ENCODE peak calls at places on chromosomes 11 and 22, in four cellular contexts. A is WTC11, P is K562, U is GM12878. N is an unnamed sample.

GRCh38 chr11:76621866-76622265 is 48.7 kb downstream of the LRRC32 start:
- DNase-seq in U (no peak), P (no peak), A (no peak), N (no peak)

GRCh38 chr11:15106201-15106965 is 8.3 kb upstream of the INSC start:
- DNase-seq in U (no peak), A (no peak), P (no peak), N (no peak)

GRCh38 chr11:127385071-127385470 is 384.5 kb upstream of the KIRREL3 start:
- DNase-seq in U (no peak), A (no peak), P (no peak), N (no peak)

GRCh38 chr22:22521631-22522030 is 1.6 kb upstream of the ZNF280A start:
- DNase-seq in P (no peak), A (no peak), U (no peak), N (no peak)

GRCh38 chr11:128714881-128715280 is 21.0 kb downstream of the FLI1 start:
- DNase-seq in P (no peak), U (no peak), A (no peak), N (no peak)

GRCh38 chr11:62505112-62505783 is 41.4 kb downstream of the AHNAK start:
- DNase-seq in A (peak), P (peak), U (no peak), N (no peak)

GRCh38 chr11:77126861-77127673 is 979 bp upstream of the MYO7A start:
- DNase-seq in A (peak), U (no peak), P (peak), N (no peak)

GRCh38 chr22:32535531-32536190 is 61.0 kb downstream of the FBXO7 start:
- DNase-seq in P (no peak), A (no peak), U (no peak), N (no peak)

GRCh38 chr11:110123003-110123402 is 29.8 kb downstream of the ZC3H12C start:
- DNase-seq in P (no peak), U (no peak), A (no peak), N (no peak)

GRCh38 chr22:49965291-49966040 is 4.9 kb downstream of the PIM3 start:
- DNase-seq in P (no peak), U (no peak), A (peak), N (no peak)
- TF ChIP-seq ATF2 in P (no peak), U (no peak), A (no peak), N (no peak)

DNA sequence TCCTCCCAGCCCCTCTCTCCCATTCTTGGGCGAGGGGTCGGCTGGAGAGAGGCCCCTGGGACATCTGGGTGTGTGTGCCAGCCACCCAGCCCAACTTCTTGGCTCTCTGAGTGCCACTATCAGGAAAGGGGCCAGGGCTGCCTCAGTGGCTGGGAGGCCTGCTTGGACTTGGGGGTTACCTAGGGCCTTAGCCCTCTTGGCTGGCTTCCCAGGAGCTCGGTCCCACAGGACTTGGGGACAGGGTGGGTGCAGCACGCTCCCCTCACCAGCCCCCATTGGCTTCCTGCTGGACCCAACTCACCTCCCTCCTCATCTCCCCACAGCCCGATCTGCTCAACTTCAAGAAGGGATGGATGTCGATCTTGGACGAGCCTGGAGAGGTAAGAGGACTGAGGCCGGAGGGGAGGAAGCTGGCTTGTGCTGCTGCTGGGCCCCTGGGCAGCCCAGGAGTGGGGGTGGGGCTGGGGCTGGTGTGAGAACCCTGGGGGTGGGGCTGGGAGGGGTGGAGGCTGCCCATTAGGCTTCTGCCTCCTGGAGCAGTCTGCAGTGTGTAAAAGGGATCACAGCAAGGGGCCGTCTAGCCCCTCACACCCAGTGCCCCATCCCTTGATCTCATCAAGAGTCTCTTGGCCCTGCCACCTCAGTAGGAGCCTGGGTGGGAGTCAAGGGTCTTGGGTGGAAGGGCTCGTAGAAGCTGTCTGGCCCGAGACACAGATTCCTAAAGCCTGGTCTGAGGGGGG is 54.8 kb downstream of the TRIOBP start:
- DNase-seq in P (no peak), A (no peak), U (no peak), N (no peak)
- TF ChIP-seq ESRRA in P (no peak), A (no peak), U (no peak), N (no peak)

GRCh38 chr11:69965821-69966582 is 112.1 kb upstream of the ANO1 start:
- DNase-seq in A (no peak), P (no peak), U (no peak), N (no peak)

GRCh38 chr11:69962152-69962551 is 116.0 kb upstream of the ANO1 start:
- DNase-seq in A (no peak), P (peak), U (no peak), N (no peak)

GRCh38 chr11:69961738-69962137 is 116.4 kb upstream of the ANO1 start:
- DNase-seq in A (no peak), P (no peak), U (no peak), N (no peak)

GRCh38 chr11:69964247-69964643 is 113.9 kb upstream of the ANO1 start:
- DNase-seq in A (no peak), U (no peak), P (no peak), N (no peak)

GRCh38 chr11:69963533-69964246 is 114.4 kb upstream of the ANO1 start:
- DNase-seq in P (no peak), U (no peak), A (no peak), N (no peak)
- TF ChIP-seq ATF2 in P (no peak), U (no peak), A (no peak), N (no peak)

GRCh38 chr11:132943325-132943736 is 589.0 kb downstream of the OPCML start:
- DNase-seq in A (peak), U (no peak), P (no peak), N (no peak)

GRCh38 chr11:132943737-132944556 is 588.4 kb downstream of the OPCML start:
- DNase-seq in P (no peak), U (no peak), A (peak), N (no peak)

GRCh38 chr11:132942611-132943324 is 589.5 kb downstream of the OPCML start:
- DNase-seq in U (no peak), A (peak), P (no peak), N (no peak)

GRCh38 chr11:132941024-132941646 is 591.2 kb downstream of the OPCML start:
- DNase-seq in P (peak), A (no peak), U (no peak), N (no peak)

DNA sequence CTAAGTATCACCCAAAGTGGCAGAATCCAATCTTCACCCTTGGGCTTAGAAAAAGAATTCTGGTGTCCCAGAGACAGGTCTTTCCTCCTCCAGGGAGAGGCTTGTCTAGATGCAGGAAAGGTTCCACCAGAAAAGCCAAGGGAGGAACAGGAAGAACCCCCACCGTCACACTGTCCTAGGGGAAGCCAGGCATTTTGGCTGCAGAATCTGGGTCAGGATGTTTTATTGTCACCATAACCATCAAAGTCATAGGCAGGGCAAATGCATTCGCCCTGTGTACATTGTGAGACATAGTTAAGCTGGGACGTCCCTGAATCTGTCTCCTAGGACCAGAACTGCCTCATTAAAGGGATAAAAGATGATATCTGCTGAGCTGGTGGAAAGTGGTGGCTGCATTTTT is 590.5 kb downstream of the OPCML start:
- DNase-seq in P (no peak), A (no peak), U (no peak), N (no peak)
- TF ChIP-seq ESRRA in P (no peak), A (no peak), U (no peak), N (no peak)

GRCh38 chr11:118380571-118380970 is 20.8 kb upstream of the ATP5MG start:
- DNase-seq in P (no peak), U (no peak), A (no peak), N (no peak)
- TF ChIP-seq ATF2 in P (no peak), U (no peak), A (no peak), N (no peak)

GRCh38 chr11:1201395-1202153 is 21.3 kb upstream of the MUC5B start:
- DNase-seq in P (no peak), U (no peak), A (no peak), N (no peak)
- TF ChIP-seq ESRRA in P (no peak), U (no peak), A (no peak), N (no peak)

DNA sequence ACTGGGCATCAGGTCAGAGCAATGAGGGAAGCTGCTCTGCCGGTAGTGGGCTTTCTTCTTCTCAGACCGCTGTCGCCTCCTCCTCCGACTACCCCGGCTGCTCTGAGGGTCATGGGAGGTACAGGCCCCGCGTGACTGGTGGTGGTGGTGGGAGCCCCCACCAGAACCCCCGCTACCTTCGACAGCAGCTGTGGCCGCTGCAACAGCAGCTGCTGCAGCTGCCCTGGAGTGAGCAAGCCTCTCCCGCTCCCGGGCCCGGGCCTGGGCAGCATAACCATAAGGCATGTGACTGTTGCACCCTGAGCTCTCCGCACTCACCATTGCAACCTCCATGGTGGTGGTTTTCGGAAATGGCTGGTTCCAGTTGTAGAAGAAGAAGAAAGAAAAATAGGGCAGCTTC is 4.5 kb downstream of the KCNA4 start:
- DNase-seq in U (no peak), P (no peak), A (no peak), N (no peak)
- TF ChIP-seq ATF2 in U (no peak), P (no peak), A (no peak), N (no peak)

GRCh38 chr11:18375941-18376340 is 18.4 kb upstream of the LDHA start:
- DNase-seq in P (no peak), A (no peak), U (no peak), N (no peak)
- TF ChIP-seq ESRRA in P (no peak), A (no peak), U (no peak), N (no peak)

GRCh38 chr11:114297806-114298700 is 1.9 kb downstream of the NNMT start:
- DNase-seq in U (no peak), A (no peak), P (peak), N (no peak)
- TF ChIP-seq ATF2 in U (no peak), A (no peak), P (no peak), N (no peak)